ENCODE peak calls at places on chromosomes 7 and 10, in eight cellular contexts. B is K562, K is GM23338, R is HCT116, X is GM12878, M is Panc1, Z is SK-N-SH, N is HepG2. V is an unnamed sample.

GRCh38 chr7:17239683-17240521 is 58.5 kb upstream of the AHR start:
- DNase-seq in K (no peak), Z (no peak), B (no peak), R (peak), M (no peak), X (no peak), N (peak), V (no peak)

GRCh38 chr10:11724938-11725776 is 17.0 kb upstream of the ECHDC3 start:
- DNase-seq in B (peak), Z (peak), K (peak), R (peak), X (peak), N (peak), M (peak), V (peak)

GRCh38 chr7:130444230-130444629 is 3.4 kb upstream of the CEP41 start:
- DNase-seq in B (no peak), M (no peak), R (no peak), N (no peak), X (no peak), K (no peak), Z (no peak), V (no peak)

GRCh38 chr10:96690755-96691730 is 29.3 kb downstream of the PIK3AP1 start:
- DNase-seq in R (no peak), B (no peak), X (no peak), Z (no peak), N (no peak), K (no peak), M (no peak), V (no peak)

GRCh38 chr7:40709077-40709964 is 574.5 kb downstream of the SUGCT start:
- DNase-seq in R (no peak), M (no peak), N (no peak), K (no peak), X (no peak), Z (no peak), B (no peak), V (no peak)

GRCh38 chr7:33012364-33012763 is 50.2 kb downstream of the NT5C3A start:
- DNase-seq in Z (no peak), X (no peak), R (no peak), N (no peak), B (no peak), M (no peak), K (no peak), V (no peak)

GRCh38 chr7:120838281-120838682 is 19.7 kb downstream of the TSPAN12 start:
- DNase-seq in B (no peak), M (no peak), R (no peak), N (no peak), X (peak), Z (no peak), K (no peak), V (no peak)

GRCh38 chr7:47622946-47623640 is 41.2 kb upstream of the TNS3 start:
- DNase-seq in K (no peak), N (peak), B (no peak), Z (no peak), R (no peak), M (no peak), X (no peak), V (no peak)

GRCh38 chr10:87590705-87591588 is 68.7 kb upstream of the PAPSS2 start:
- DNase-seq in B (no peak), M (no peak), K (no peak), X (no peak), Z (no peak), R (no peak), N (peak), V (no peak)

GRCh38 chr7:105098863-105099515 is 85.0 kb downstream of the KMT2E start:
- DNase-seq in N (no peak), K (peak), R (no peak), B (no peak), M (no peak), X (no peak), Z (no peak), V (no peak)

GRCh38 chr10:132443998-132444876 is 47.2 kb downstream of the PWWP2B start:
- DNase-seq in Z (no peak), X (no peak), M (no peak), K (peak), R (no peak), N (no peak), B (peak), V (peak)

GRCh38 chr10:70672165-70672992 is at the start of gene ADAMTS14:
- DNase-seq in R (peak), M (no peak), Z (peak), N (no peak), B (peak), K (peak), X (no peak), V (peak)

GRCh38 chr10:6068006-6068405 is 5.8 kb upstream of the IL2RA start:
- DNase-seq in R (no peak), N (no peak), B (no peak), X (no peak), K (no peak), Z (no peak), M (no peak), V (no peak)

DNA sequence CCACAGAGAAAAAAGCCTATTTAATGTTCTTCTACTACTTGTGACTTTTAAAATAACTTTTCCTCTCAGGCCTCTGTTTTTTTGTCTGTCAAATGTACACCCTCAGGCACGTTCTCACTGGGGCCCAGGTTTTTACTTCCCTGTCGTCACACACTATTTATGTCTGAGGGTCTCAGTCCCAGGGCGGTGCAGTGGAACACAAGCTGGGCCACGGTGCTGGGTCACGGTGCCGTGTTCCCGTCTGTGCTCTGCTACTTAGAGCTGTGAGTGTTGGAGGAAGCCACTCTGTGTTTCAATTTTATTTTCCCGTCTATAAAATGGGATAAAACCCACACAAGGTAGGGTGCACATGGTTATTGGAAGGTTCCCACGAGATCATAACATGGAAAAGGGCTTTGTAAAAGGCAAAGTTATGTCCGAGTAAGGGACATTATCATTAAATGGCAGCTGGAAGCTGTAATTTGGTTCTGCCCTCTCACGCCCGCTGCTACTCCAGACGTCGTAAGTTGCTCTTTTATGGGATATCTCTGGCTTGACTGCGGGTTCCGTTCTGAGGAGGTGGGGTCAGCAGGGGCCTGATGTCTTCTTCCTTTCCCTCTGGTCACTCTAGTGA is 25.1 kb downstream of the ZNF775 start:
- DNase-seq in X (no peak), M (no peak), N (no peak), B (peak), K (no peak), R (no peak), Z (no peak), V (no peak)
- TF ChIP-seq POLR2AphosphoS5 in X (no peak), M (no peak), N (no peak), B (no peak), K (peak), R (no peak), Z (no peak), V (no peak)

GRCh38 chr10:21501731-21502370 is 23.6 kb downstream of the SKIDA1 start:
- DNase-seq in B (no peak), X (no peak), M (no peak), R (no peak), N (peak), K (no peak), Z (no peak), V (no peak)

GRCh38 chr10:21503580-21503979 is 21.9 kb downstream of the SKIDA1 start:
- DNase-seq in B (no peak), M (no peak), K (no peak), R (no peak), Z (no peak), X (no peak), N (no peak), V (no peak)

GRCh38 chr10:21501109-21501508 is 24.4 kb downstream of the SKIDA1 start:
- DNase-seq in M (no peak), Z (no peak), X (no peak), K (no peak), B (no peak), R (no peak), N (no peak), V (no peak)

GRCh38 chr10:21500578-21500910 is 24.9 kb downstream of the SKIDA1 start:
- DNase-seq in N (no peak), M (no peak), X (no peak), R (no peak), Z (no peak), B (no peak), K (peak), V (no peak)

GRCh38 chr10:21502371-21502765 is 23.1 kb downstream of the SKIDA1 start:
- DNase-seq in Z (no peak), N (no peak), R (no peak), X (no peak), B (no peak), K (no peak), M (no peak), V (no peak)
- H3K4me3 ChIP-seq in Z (no peak), N (no peak), R (no peak), X (no peak), B (no peak), K (no peak), M (no peak), V (no peak)

GRCh38 chr10:101216207-101216607 is 13.1 kb downstream of the LBX1 start:
- DNase-seq in X (no peak), B (no peak), N (no peak), K (peak), R (no peak), Z (peak), M (no peak), V (no peak)

GRCh38 chr10:101216631-101217425 is 12.4 kb downstream of the LBX1 start:
- DNase-seq in R (no peak), M (no peak), N (no peak), Z (no peak), K (peak), X (no peak), B (no peak), V (no peak)

GRCh38 chr10:101217450-101218281 is 11.6 kb downstream of the LBX1 start:
- DNase-seq in B (peak), Z (peak), R (no peak), N (peak), M (no peak), X (no peak), K (peak), V (peak)

GRCh38 chr10:101215397-101216206 is 13.7 kb downstream of the LBX1 start:
- DNase-seq in M (no peak), B (no peak), Z (peak), R (no peak), X (no peak), K (peak), N (no peak), V (no peak)

DNA sequence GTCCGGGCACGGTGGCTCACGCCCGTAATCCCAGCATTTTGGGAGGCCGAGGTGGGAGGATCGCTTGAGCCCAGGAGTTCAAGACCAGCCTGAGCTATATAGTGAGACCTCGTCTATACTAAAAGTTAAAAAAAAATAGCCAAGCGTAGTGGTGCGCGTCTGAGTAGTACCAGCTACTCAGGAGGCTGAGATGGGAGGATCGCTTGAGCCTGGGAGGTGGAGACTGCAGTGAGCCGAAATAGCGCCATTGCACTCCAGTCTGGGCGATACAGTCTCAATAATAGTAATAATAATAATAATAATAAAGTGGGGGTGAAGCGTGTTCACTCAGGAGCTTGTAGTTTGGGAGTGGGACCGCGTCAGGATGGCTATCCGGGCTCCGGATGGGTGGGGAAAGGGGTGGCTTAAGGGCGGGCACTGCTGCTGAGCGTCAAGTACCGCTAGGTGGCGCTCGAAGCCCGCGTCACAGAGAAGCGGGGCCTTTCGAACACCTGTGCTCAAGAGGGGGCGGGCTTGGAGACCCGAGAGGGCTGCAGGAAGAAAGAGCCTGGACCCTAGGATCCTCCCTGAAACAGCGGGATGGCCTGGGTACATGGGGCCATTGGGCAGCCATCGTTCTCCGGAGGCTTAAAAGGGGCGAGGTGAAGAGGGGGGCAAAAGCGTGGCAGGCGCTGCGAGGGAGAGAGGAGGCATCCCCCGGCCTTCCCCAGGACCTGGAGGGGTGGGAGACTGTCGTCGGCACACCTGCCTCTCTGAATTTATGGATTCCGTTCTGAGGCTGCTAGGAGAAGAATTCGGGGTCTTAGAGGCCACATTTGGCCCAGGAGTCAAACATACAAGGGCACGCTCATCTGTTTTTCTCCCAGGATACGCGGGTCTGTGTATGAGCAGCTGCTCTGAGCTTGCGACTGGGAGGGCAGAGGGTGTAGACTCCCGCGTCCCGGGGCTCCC is 14.5 kb downstream of the LBX1 start:
- DNase-seq in N (peak), R (peak), K (peak), X (no peak), B (peak), M (no peak), Z (peak), V (peak)
- TF ChIP-seq REST in N (no peak), R (no peak), K (no peak), X (no peak), B (no peak), M (no peak), Z (no peak), V (no peak)

DNA sequence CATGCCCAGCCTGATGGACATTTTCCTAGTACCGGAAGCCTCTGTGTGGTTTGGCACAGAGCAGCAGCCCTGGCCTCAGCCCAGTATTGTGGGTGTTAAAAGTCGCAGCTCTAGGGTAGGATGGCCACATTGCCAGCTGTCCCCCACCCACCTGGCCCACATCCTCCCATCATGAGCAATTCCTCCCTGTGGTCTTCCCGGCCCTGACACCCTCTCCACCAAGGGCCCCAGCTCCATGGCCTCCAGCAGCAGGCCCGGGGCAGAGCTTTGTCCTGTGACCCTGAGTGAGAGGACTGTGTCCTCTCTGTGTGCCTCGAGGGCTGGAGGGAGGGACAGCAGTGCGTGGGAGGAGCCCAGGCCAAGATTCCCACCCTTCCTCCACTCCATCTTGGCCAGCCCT is 93.8 kb downstream of the MYL10 start:
- DNase-seq in M (no peak), Z (no peak), N (no peak), X (no peak), B (no peak), K (no peak), R (no peak), V (no peak)
- TF ChIP-seq POLR2AphosphoS5 in M (no peak), Z (no peak), N (no peak), X (no peak), B (no peak), K (no peak), R (no peak), V (no peak)

DNA sequence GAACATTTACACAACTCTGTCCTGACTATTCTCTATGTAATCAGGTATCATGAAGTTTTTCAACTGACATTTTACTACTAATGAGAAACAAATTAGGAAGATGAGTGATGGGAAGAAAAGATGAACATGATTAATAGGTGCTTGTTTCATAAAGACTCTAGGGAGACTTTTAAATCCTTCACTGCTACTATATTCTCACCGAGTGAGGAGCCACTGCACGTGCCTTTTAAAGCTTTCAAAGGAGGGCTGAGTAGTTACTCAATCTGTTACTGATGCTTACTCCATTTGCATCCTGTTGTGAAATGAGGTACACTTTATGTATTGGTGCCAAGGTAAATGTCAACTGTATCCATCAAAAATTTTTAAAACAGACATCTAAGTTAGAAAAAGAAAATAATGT is 1.3 kb upstream of the COMMD3 start:
- DNase-seq in M (no peak), Z (no peak), B (no peak), X (no peak), K (no peak), N (no peak), R (no peak), V (no peak)
- H3K4me3 ChIP-seq in M (no peak), Z (peak), B (peak), X (peak), K (peak), N (no peak), R (no peak), V (no peak)

GRCh38 chr7:134613623-134614347 is 32.9 kb upstream of the BPGM start:
- DNase-seq in M (peak), N (no peak), R (no peak), K (no peak), B (no peak), X (no peak), Z (no peak), V (peak)
- TF ChIP-seq REST in M (no peak), N (no peak), R (no peak), K (no peak), B (no peak), X (no peak), Z (no peak), V (no peak)

GRCh38 chr7:75968561-75969001 is 25.8 kb downstream of the TMEM120A start:
- DNase-seq in K (no peak), N (no peak), R (no peak), B (no peak), X (no peak), Z (no peak), M (no peak), V (no peak)

GRCh38 chr7:75971309-75971960 is 23.0 kb downstream of the TMEM120A start:
- DNase-seq in N (no peak), K (no peak), X (no peak), M (no peak), B (no peak), Z (no peak), R (no peak), V (no peak)

GRCh38 chr7:75969182-75969581 is 25.2 kb downstream of the TMEM120A start:
- DNase-seq in B (no peak), K (no peak), N (no peak), X (no peak), M (no peak), Z (peak), R (no peak), V (no peak)

GRCh38 chr7:75969704-75970498 is 24.5 kb downstream of the TMEM120A start:
- DNase-seq in X (no peak), M (no peak), Z (no peak), B (no peak), R (no peak), K (no peak), N (no peak), V (no peak)

DNA sequence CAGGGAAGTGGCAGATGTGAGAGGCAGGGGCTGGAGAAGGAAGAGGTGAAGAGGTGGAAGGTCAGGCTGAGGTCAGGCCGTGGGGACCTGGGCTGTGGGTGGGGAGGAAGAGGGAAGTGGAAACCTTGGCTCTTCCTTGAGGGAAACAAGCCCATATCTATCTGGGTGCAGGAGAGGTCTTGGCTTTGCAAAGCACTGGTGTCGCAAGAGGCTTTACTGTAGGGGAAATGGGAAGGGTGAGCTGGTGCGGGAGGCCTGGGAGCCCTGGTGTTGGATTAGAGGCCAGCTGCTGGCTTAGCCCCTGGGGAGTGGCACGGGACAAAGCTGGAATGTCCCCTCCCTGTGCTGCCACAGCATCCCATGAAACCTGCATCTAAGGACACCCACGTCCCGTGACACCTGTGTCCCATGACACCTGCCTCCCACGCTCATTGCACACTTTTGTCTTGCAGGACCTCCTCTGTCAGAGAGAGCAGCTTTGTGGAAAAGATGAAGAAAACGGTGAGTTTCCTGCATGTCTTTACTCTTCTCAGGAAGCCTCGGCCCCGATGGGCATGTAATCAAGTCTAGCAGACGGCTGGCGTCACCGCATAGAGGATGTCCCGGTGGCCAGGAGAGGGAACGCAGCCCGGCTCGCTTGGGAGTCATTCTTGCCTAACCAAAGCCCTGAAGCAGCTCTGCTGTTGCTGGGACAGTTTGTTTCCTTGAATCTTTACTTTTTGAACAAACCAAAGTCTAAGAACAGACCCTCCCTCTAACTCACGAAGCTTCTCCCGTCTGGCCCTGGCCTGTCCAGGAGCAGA is 22.2 kb downstream of the TMEM120A start:
- DNase-seq in K (peak), Z (peak), M (no peak), X (no peak), B (peak), N (no peak), R (no peak), V (peak)
- TF ChIP-seq POLR2AphosphoS5 in K (no peak), Z (no peak), M (no peak), X (no peak), B (no peak), N (no peak), R (no peak), V (peak)

GRCh38 chr7:44540592-44541027 is 520 bp downstream of the NPC1L1 start:
- DNase-seq in B (no peak), K (no peak), R (no peak), N (no peak), M (no peak), Z (no peak), X (no peak), V (no peak)
- H3K4me3 ChIP-seq in B (no peak), K (no peak), R (no peak), N (peak), M (no peak), Z (no peak), X (no peak), V (no peak)

DNA sequence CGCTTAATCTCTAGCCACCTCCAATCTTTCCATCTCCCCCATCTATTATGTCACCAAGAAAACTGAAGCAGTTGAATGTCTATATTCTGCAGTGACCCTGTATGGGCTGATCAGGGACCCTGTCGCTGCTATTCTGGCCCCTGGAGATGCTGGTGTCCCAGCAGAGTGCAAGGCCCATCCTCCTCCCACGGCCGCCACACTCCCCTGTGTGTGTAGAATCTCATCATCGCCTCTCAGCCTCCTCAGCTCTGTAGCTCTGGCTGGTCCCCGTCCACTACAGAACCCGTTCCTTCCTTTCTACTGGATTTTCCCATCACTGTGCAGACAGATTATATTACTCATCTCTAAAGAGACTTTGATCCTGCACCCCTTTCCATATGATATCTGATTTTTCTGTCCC is 235.8 kb upstream of the PFKP start:
- DNase-seq in K (no peak), X (no peak), N (no peak), M (no peak), B (no peak), R (no peak), Z (no peak), V (no peak)
- TF ChIP-seq REST in K (no peak), X (no peak), N (no peak), M (no peak), B (no peak), R (no peak), Z (no peak), V (no peak)

V was measured in HL-60.